ENCODE peak calls at places on chromosomes 6 and 20, in five cellular contexts. H is HepG2, S is GM12878, E is HCT116, U is H1. Q is an unnamed sample.
A peak's percentile ranks its signal among the peaks of the same experiment; 100 is the strongest.

GRCh38 chr20:62595491-62595890 is 46.8 kb upstream of the SLCO4A1 start:
- DNase-seq in H (no peak), S (no peak), E (peak; percentile 62), U (no peak), Q (peak; percentile 75)

GRCh38 chr6:152110878-152111820 is 303.7 kb downstream of the ESR1 start:
- DNase-seq in H (no peak), S (no peak), E (no peak), U (no peak), Q (no peak)

GRCh38 chr20:49668181-49668877 is 45.3 kb downstream of the B4GALT5 start:
- DNase-seq in H (no peak), S (peak; percentile 96), E (no peak), U (no peak), Q (no peak)

GRCh38 chr20:61926253-61926613 is 139.4 kb downstream of the TAF4 start:
- DNase-seq in H (no peak), S (no peak), E (no peak), U (peak; percentile 38), Q (no peak)

GRCh38 chr6:142088858-142089216 is 43.9 kb upstream of the GJE1 start:
- DNase-seq in H (no peak), S (no peak), E (no peak), U (peak; percentile 58), Q (peak; percentile 81)

GRCh38 chr6:163985710-163986109 is 571.2 kb downstream of the QKI start:
- DNase-seq in H (no peak), S (no peak), E (no peak), U (no peak), Q (no peak)

GRCh38 chr6:41505084-41506049 is 40.8 kb upstream of the FOXP4 start:
- DNase-seq in H (no peak), S (no peak), E (no peak), U (peak; percentile 62), Q (peak; percentile 33)

GRCh38 chr6:28683945-28684538 is 158.4 kb downstream of the GPX5 start:
- DNase-seq in H (peak; percentile 68), S (no peak), E (peak; percentile 60), U (no peak), Q (peak; percentile 65)

GRCh38 chr6:100463685-100464161 is 998 bp downstream of the SIM1 start:
- DNase-seq in H (no peak), S (no peak), E (no peak), U (no peak), Q (no peak)

GRCh38 chr20:2840967-2841531 is 504 bp downstream of the VPS16 start:
- DNase-seq in H (peak; percentile 66), S (no peak), E (no peak), U (peak; percentile 76), Q (no peak)

DNA sequence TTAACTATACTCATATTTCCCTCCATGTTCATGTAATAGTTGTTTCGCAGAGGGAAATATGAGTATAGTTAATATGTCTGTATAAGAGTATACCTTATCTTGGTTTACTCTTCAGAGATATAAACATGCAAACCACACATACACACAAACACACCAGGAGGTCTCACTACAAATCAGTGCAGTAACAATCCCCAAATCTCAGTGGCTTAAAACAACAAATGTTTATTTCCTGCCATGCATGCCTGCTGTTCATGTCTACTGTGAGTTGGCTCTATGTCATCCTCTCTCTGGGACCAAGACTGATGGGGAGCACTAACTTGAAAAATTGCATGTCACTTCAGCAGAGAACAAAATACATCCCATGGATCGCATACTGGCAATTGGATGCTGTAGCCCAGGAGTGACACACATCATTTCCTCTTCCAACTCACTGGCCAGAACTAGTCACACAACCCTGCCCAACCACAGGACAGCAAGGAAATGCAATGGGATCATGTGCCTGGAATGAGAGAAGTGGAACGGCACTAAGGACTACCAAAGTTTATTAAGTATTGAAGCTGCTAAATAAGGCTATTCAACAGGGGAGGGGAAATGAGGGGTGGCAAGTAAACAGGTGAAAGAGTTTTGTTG is 89.0 kb upstream of the DTNBP1 start:
- DNase-seq in H (no peak), S (no peak), E (no peak), U (no peak), Q (no peak)
- TF ChIP-seq JUND in H (no peak), S (no peak), E (no peak), U (no peak), Q (no peak)

GRCh38 chr6:107506145-107506544 is 16.2 kb downstream of the SOBP start:
- DNase-seq in H (peak; percentile 19), S (no peak), E (no peak), U (no peak), Q (peak; percentile 22)

GRCh38 chr6:107510108-107510507 is 20.2 kb downstream of the SOBP start:
- DNase-seq in H (no peak), S (no peak), E (no peak), U (no peak), Q (no peak)

GRCh38 chr6:107511410-107512070 is 21.6 kb downstream of the SOBP start:
- DNase-seq in H (no peak), S (no peak), E (no peak), U (no peak), Q (no peak)

GRCh38 chr6:107513214-107513613 is 23.3 kb downstream of the SOBP start:
- DNase-seq in H (no peak), S (no peak), E (no peak), U (no peak), Q (no peak)

GRCh38 chr6:107509506-107509905 is 19.6 kb downstream of the SOBP start:
- DNase-seq in H (no peak), S (no peak), E (no peak), U (no peak), Q (peak; percentile 78)
- TF ChIP-seq JUND in H (no peak), S (no peak), E (no peak), U (no peak), Q (no peak)

GRCh38 chr6:39902136-39902535 is 32.1 kb downstream of the MOCS1 start:
- DNase-seq in H (no peak), S (no peak), E (no peak), U (no peak), Q (no peak)
- TF ChIP-seq JUND in H (no peak), S (no peak), E (no peak), U (no peak), Q (no peak)

GRCh38 chr20:16527438-16527837 is 45.8 kb downstream of the KIF16B start:
- DNase-seq in H (no peak), S (no peak), E (no peak), U (no peak), Q (no peak)

GRCh38 chr20:16531485-16531884 is 41.8 kb downstream of the KIF16B start:
- DNase-seq in H (no peak), S (no peak), E (no peak), U (no peak), Q (no peak)

GRCh38 chr20:16526433-16527380 is 46.5 kb downstream of the KIF16B start:
- DNase-seq in H (no peak), S (no peak), E (no peak), U (no peak), Q (no peak)

GRCh38 chr20:16530201-16530681 is 43.0 kb downstream of the KIF16B start:
- DNase-seq in H (peak; percentile 26), S (no peak), E (peak; percentile 83), U (no peak), Q (no peak)

GRCh38 chr20:16528078-16528477 is 45.2 kb downstream of the KIF16B start:
- DNase-seq in H (peak; percentile 80), S (no peak), E (peak; percentile 81), U (no peak), Q (peak; percentile 18)
- TF ChIP-seq JUND in H (peak; percentile 53), S (no peak), E (peak; percentile 87), U (no peak), Q (no peak)

DNA sequence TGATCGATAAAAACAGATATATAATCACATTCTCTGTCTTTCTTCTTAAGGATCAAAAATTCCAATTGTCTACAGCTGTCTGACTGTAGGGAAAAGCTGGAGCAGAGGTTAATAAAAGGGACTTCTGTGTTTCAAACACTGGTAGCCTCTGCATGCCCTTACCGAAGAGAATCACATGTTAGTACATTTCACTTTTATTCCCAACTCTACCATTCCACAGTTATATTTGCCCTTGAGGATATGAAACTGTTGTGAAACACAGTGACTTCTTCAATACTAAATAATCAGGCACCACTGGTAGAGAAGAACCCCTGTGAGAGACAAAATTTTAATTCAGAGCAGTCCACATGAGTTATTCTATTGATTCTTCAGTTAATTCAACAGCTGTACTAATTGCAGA is 1187.3 kb upstream of the CITED2 start:
- DNase-seq in H (no peak), S (no peak), E (no peak), U (no peak), Q (no peak)
- TF ChIP-seq JUND in H (no peak), S (no peak), E (no peak), U (no peak), Q (no peak)

DNA sequence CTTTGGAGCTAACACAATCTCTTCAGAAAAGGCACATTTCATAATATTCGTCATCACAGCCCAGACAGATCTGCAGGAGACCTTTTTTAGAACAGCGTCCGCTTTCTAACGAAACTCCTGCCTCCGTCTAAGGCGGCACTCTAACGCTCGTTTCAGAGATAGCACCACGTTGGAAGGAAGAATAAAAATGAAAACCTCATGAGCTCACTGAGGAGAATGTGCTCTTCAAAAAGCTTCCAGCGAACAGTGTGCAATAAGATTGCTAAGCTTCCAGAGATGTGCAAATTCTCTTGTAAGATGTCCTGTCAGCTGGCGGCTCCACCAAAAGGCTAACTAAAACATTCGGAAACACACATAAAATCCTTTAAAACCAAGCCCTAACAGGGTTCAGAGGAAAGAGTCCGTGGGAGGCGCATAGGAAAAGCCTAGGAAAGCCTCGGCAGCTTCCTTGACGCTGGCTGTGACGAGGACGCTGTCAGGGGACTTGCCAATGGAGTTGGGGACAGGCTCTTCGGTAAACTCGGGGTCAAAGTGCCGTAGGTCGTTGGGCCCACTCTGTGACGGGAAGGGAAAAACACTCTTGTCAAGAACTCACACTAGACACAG is 117.6 kb upstream of the SLC2A12 start:
- DNase-seq in H (no peak), S (no peak), E (no peak), U (no peak), Q (no peak)
- TF ChIP-seq JUND in H (no peak), S (no peak), E (no peak), U (no peak), Q (no peak)

GRCh38 chr20:21710341-21710740 is 4.9 kb downstream of the PAX1 start:
- DNase-seq in H (no peak), S (no peak), E (no peak), U (no peak), Q (no peak)
- TF ChIP-seq JUND in H (no peak), S (no peak), E (no peak), U (no peak), Q (no peak)

Q was measured in T47D.